ENCODE peak calls at places on chromosomes 3 and 15, in six cellular contexts. One of them, this sample, is unnamed.

GRCh38 chr3:124057453-124057852 is 65.5 kb upstream of the ROPN1 start:
- DNase-seq in SHP77 treated with DMSO at 0.1 percent for 48 hours: no peak
- DNase-seq in GM23338: no peak
- DNase-seq in trophoblast cell: no peak
- DNase-seq in thoracic aorta: no peak
- DNase-seq in sciatic nerve: no peak
- DNase-seq in this sample: peak; percentile 52

GRCh38 chr3:35437381-35437780 is 201.9 kb upstream of the ARPP21 start:
- DNase-seq in SHP77 treated with DMSO at 0.1 percent for 48 hours: no peak
- DNase-seq in GM23338: no peak
- DNase-seq in trophoblast cell: no peak
- DNase-seq in thoracic aorta: no peak
- DNase-seq in sciatic nerve: no peak
- DNase-seq in this sample: no peak

GRCh38 chr15:74773329-74773728 is 8.6 kb upstream of the CSK start:
- DNase-seq in SHP77 treated with DMSO at 0.1 percent for 48 hours: no peak
- DNase-seq in GM23338: no peak
- DNase-seq in trophoblast cell: no peak
- DNase-seq in thoracic aorta: no peak
- DNase-seq in sciatic nerve: no peak
- DNase-seq in this sample: no peak

GRCh38 chr3:58564456-58565160 is 12.6 kb downstream of the FAM107A start:
- DNase-seq in SHP77 treated with DMSO at 0.1 percent for 48 hours: no peak
- DNase-seq in GM23338: no peak
- DNase-seq in trophoblast cell: peak; percentile 28
- DNase-seq in thoracic aorta: no peak
- DNase-seq in sciatic nerve: no peak
- DNase-seq in this sample: no peak

GRCh38 chr3:141307351-141308059 is 60.8 kb upstream of the ZBTB38 start:
- DNase-seq in SHP77 treated with DMSO at 0.1 percent for 48 hours: no peak
- DNase-seq in GM23338: no peak
- DNase-seq in trophoblast cell: no peak
- DNase-seq in thoracic aorta: no peak
- DNase-seq in sciatic nerve: no peak
- DNase-seq in this sample: no peak

GRCh38 chr15:46091860-46092450 is 457.1 kb downstream of the SQOR start:
- DNase-seq in SHP77 treated with DMSO at 0.1 percent for 48 hours: peak; percentile 35
- DNase-seq in GM23338: peak; percentile 87
- DNase-seq in trophoblast cell: peak; percentile 38
- DNase-seq in thoracic aorta: no peak
- DNase-seq in sciatic nerve: no peak
- DNase-seq in this sample: no peak

GRCh38 chr15:63473007-63473748 is 31.2 kb upstream of the USP3 start:
- DNase-seq in SHP77 treated with DMSO at 0.1 percent for 48 hours: no peak
- DNase-seq in GM23338: no peak
- DNase-seq in trophoblast cell: no peak
- DNase-seq in thoracic aorta: no peak
- DNase-seq in sciatic nerve: no peak
- DNase-seq in this sample: no peak

GRCh38 chr15:66588971-66589370 is 23.2 kb upstream of the LCTL start:
- DNase-seq in SHP77 treated with DMSO at 0.1 percent for 48 hours: no peak
- DNase-seq in GM23338: peak; percentile 61
- DNase-seq in trophoblast cell: no peak
- DNase-seq in thoracic aorta: no peak
- DNase-seq in sciatic nerve: no peak
- DNase-seq in this sample: no peak